ENCODE peak calls at places on chromosomes 11 and 22, in nine cellular contexts. U is adrenal gland, I is HCT116, T is IMR-90, O is transverse colon, C is tibial nerve, L is esophagus muscularis mucosa, M is sigmoid colon, Q is esophagus squamous epithelium. K is an unnamed sample. For H3K36me3, the result is how much of the 10 kb centered on the place peaks cover.

GRCh38 chr22:33247758-33248157 is 189.6 kb upstream of the SYN3 start:
- DNase-seq in M (no peak), U (no peak), O (no peak), T (no peak), L (peak), I (no peak), C (no peak), Q (no peak), K (no peak)

GRCh38 chr11:71433648-71434450 is 14.3 kb downstream of the DHCR7 start:
- DNase-seq in Q (no peak), T (no peak), I (no peak), U (peak), O (peak), M (no peak), L (no peak), C (peak), K (peak)

GRCh38 chr11:46200537-46201281 is 76.8 kb upstream of the CREB3L1 start:
- DNase-seq in U (peak), Q (no peak), M (no peak), I (no peak), O (no peak), C (no peak), L (peak), T (peak), K (no peak)

GRCh38 chr11:110720646-110721283 is 8.5 kb upstream of the ARHGAP20 start:
- DNase-seq in Q (no peak), I (no peak), C (no peak), O (no peak), L (no peak), M (no peak), U (no peak), T (peak), K (no peak)

GRCh38 chr11:70493089-70493474 is 94.8 kb downstream of the CTTN start:
- DNase-seq in U (no peak), O (no peak), I (no peak), C (no peak), M (peak), T (no peak), Q (no peak), L (no peak), K (no peak)

GRCh38 chr11:12075291-12075690 is 35.1 kb upstream of the MICAL2 start:
- DNase-seq in L (no peak), C (no peak), U (no peak), I (no peak), O (no peak), Q (no peak), M (peak), T (no peak), K (no peak)

GRCh38 chr11:119691701-119692546 is 37.1 kb downstream of the NECTIN1 start:
- DNase-seq in I (no peak), C (no peak), T (no peak), O (no peak), L (no peak), M (no peak), Q (no peak), U (no peak), K (no peak)

GRCh38 chr22:35010543-35010942 is 55.4 kb upstream of the ISX start:
- DNase-seq in U (no peak), Q (no peak), O (no peak), L (no peak), C (no peak), I (no peak), T (no peak), M (no peak), K (no peak)

GRCh38 chr22:46741974-46742519 is 4.0 kb upstream of the CERK start:
- DNase-seq in T (no peak), Q (no peak), M (no peak), U (no peak), I (no peak), O (no peak), C (no peak), L (no peak), K (no peak)

GRCh38 chr11:41499429-41499828 is 40.0 kb upstream of the LRRC4C start:
- DNase-seq in C (no peak), M (no peak), U (no peak), O (no peak), L (no peak), I (no peak), T (no peak), Q (no peak), K (no peak)

GRCh38 chr11:19311306-19312030 is 70.7 kb upstream of the E2F8 start:
- DNase-seq in I (peak), L (no peak), O (peak), Q (no peak), C (peak), U (peak), T (peak), M (peak), K (peak)

GRCh38 chr11:59413646-59414045 is 12.6 kb downstream of the OR5A2 start:
- DNase-seq in C (no peak), M (no peak), L (no peak), I (no peak), U (no peak), Q (no peak), T (no peak), O (no peak), K (no peak)

GRCh38 chr11:121524233-121524631 is 71.5 kb upstream of the SORL1-AS1 start:
- DNase-seq in U (no peak), M (no peak), L (no peak), I (no peak), Q (no peak), O (no peak), C (no peak), T (no peak), K (no peak)

GRCh38 chr11:779120-779954 is 2.0 kb upstream of the GATD1 start:
- DNase-seq in I (no peak), O (peak), Q (no peak), U (no peak), C (no peak), M (no peak), L (no peak), T (no peak), K (peak)

GRCh38 chr11:110279881-110280280 is 16.5 kb downstream of the RDX start:
- DNase-seq in C (no peak), Q (no peak), M (no peak), U (no peak), O (no peak), T (no peak), L (no peak), I (no peak), K (no peak)

GRCh38 chr11:12280838-12281565 is 96.4 kb upstream of the PARVA start:
- DNase-seq in O (no peak), U (no peak), C (no peak), T (peak), Q (no peak), M (no peak), L (no peak), I (no peak), K (no peak)

GRCh38 chr22:28750471-28750881 is 8.6 kb downstream of the HSCB start:
- DNase-seq in Q (no peak), O (no peak), M (no peak), L (no peak), U (no peak), I (no peak), C (no peak), T (peak), K (no peak)

GRCh38 chr11:61922539-61922938 is 5.2 kb upstream of the RAB3IL1 start:
- DNase-seq in Q (no peak), L (peak), C (peak), O (peak), T (peak), M (peak), U (peak), I (no peak), K (peak)
- TF ChIP-seq POLR2A in Q (no peak), L (no peak), C (peak), O (no peak), T (no peak), M (no peak), U (peak), I (no peak), K (peak)

GRCh38 chr22:43983808-43984207 is 28.6 kb downstream of the SAMM50 start:
- DNase-seq in Q (no peak), I (no peak), T (no peak), U (no peak), L (no peak), O (no peak), C (no peak), M (peak), K (no peak)
- H3K36me3 ChIP-seq in Q (half or more), I (under half), T (under half), U (half or more), L (half or more), O (under half), C (under half), M (under half), K (half or more)

DNA sequence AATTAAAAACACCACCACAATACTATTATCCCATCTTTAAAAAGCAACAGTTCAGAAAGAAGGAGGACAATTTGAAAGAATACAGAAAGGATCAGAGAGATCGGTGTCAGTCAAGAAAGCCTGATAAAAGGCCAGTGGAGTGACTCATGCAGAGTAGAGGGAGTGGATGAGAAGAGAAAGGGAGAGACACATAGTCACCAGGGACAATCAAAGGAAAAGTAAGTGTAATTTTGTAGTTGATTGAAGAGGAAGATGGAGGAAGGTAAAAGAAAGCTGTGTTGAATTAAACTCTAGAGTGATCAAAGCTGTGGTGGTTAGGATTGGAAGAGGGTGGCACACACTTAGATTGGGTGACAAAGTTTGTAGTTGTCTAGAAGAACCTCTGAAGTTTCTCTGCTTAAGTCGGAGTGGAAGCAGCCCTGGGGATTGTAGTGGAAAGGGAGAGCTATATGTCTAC is 14.1 kb downstream of the SPECC1L start:
- DNase-seq in M (no peak), I (peak), Q (no peak), O (no peak), U (no peak), L (no peak), C (no peak), T (peak), K (no peak)
- TF ChIP-seq POLR2A in M (no peak), I (no peak), Q (no peak), O (no peak), U (no peak), L (no peak), C (no peak), T (no peak), K (no peak)

GRCh38 chr11:68414457-68415221 is 45.9 kb upstream of the PPP6R3 start:
- DNase-seq in I (no peak), T (no peak), Q (no peak), U (no peak), M (no peak), O (no peak), C (no peak), L (no peak), K (no peak)
- H3K36me3 ChIP-seq in I (under half), T (half or more), Q (half or more), U (half or more), M (half or more), O (under half), C (under half), L (half or more), K (under half)

DNA sequence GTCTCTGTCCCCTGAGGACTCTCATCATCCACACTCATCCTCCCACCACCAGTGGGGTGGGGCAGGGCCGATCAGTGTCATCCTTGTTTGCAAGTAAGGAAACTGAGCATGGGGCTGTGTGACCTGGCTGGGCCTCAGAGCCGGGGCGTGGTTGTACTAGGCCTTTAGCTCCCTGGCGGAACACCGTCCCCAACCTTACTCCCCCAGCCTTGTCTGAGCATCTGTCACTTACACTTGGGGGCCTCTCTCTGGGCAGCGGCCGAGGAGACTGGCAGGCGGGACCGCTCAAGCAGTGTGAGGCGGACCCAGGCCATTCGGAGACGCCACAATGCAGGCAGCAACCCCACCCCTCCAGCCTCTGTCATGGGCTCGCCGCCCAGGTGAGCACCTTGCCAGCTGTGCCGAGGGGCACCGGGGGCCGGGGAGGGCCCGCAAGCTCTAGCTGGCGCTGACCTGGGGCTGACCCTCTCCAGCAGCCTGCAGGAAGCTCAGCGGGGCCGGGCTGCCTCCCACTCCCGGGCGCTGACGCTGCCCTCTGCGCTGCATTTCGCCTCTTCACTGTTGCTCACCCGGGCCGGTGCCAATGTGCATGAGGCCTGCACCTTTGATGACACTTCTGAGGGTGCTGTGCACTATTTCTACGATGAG is 3.8 kb downstream of the PCNX3 start:
- DNase-seq in T (no peak), L (no peak), I (no peak), Q (no peak), C (no peak), U (no peak), M (no peak), O (no peak), K (no peak)
- TF ChIP-seq POLR2A in T (no peak), L (no peak), I (no peak), Q (no peak), C (no peak), U (no peak), M (no peak), O (no peak), K (no peak)

GRCh38 chr22:48182036-48182435 is 1419.6 kb downstream of the TBC1D22A start:
- DNase-seq in I (no peak), T (no peak), O (no peak), M (no peak), C (no peak), U (no peak), Q (no peak), L (no peak), K (no peak)

GRCh38 chr22:48182896-48183805 is 1420.7 kb downstream of the TBC1D22A start:
- DNase-seq in I (no peak), U (no peak), M (no peak), T (no peak), C (no peak), L (no peak), Q (no peak), O (no peak), K (no peak)

GRCh38 chr22:48179571-48180546 is 1417.4 kb downstream of the TBC1D22A start:
- DNase-seq in T (no peak), M (no peak), L (no peak), I (no peak), C (no peak), Q (no peak), O (no peak), U (no peak), K (no peak)

GRCh38 chr22:48180631-48181030 is 1418.2 kb downstream of the TBC1D22A start:
- DNase-seq in I (no peak), O (no peak), Q (no peak), C (no peak), L (no peak), U (no peak), M (no peak), T (no peak), K (peak)

DNA sequence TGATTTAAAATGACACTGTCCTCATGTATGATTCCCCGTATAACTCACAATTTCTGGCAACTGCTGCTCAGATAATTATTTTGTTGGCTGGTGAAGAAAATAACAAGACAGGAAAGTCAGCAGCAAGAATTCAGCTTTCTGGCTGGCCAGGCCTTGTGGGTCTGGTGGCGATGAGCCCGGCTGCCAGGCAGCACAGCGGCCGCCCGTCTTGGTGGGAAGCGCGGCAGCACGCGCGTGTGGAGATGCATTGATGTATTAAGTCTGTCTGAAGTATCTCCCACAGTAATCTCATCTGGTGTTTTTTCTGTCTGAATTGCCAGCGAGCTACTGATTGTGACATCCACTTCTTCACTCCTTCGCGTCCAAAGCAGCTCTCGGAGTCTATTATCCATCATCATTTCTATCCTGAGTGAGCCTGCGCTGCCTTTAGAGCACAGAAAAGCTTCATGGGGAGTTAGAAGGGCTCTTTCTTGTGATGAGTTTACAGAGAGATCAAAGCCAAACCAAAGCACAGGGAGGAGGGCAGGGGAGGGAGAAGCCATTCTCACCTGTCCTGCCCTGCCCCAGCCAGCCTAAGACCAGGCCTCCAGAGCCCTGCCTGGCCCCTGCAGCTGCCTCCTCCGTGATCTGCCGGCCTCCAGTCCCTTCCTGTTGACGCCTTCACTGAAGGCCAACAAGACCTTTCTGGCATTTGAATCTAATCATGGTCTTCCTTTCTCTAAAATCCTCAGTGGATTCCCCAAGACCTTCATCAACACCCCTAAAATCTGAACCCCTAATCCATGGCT is 1418.9 kb downstream of the TBC1D22A start:
- DNase-seq in M (no peak), L (no peak), U (no peak), T (no peak), C (no peak), O (no peak), Q (no peak), I (no peak), K (no peak)
- H3K36me3 ChIP-seq in M (under half), L (under half), U (under half), T (under half), C (under half), O (under half), Q (under half), I (under half), K (under half)

DNA sequence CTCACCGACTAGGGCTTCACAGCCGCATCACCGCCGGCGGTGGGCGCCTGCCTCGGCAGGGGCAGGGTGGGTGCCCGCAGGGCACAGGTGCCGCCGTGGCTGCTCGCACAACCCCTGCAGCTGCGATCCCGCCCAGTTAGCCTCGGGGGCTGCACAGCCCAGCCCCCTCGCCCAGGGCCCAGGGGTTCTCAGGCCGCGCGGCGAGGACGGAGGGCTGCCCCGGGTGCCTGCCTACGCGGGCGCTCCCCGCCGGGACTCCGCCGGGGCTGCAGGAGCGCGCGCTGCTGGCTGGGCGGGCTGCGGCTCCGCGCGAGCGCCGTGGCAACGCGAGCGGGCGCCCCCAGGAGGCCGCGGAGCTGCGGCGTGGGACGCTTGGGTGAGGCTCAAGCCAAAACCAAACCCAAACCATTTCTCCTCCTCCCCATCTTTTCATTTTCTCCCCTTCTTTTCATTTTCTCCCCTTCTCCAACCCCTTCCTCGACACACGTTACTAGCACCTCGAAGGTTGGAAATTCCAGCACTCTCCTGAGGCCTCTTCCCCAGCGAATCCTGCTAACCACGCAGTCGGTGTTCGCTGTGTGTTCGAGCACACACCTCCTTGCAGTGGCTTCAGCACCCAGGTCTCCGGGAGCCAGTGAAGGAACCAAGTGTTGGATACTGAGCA is at the start of gene MICAL3:
- DNase-seq in M (peak), Q (no peak), C (peak), I (peak), O (peak), T (peak), L (no peak), U (peak), K (peak)
- TF ChIP-seq POLR2A in M (no peak), Q (no peak), C (peak), I (no peak), O (no peak), T (no peak), L (no peak), U (peak), K (peak)

GRCh38 chr22:48431536-48432315 is 1395.9 kb downstream of the BRD1 start:
- DNase-seq in U (no peak), Q (no peak), L (no peak), C (no peak), M (no peak), I (no peak), O (no peak), T (no peak), K (no peak)

GRCh38 chr22:48431014-48431413 is 1396.7 kb downstream of the BRD1 start:
- DNase-seq in Q (no peak), L (no peak), C (no peak), T (no peak), M (no peak), O (no peak), U (no peak), I (no peak), K (no peak)

GRCh38 chr22:48434156-48434867 is 1393.4 kb downstream of the BRD1 start:
- DNase-seq in M (peak), C (no peak), T (no peak), L (no peak), U (no peak), O (no peak), Q (no peak), I (no peak), K (no peak)

GRCh38 chr22:48433647-48434046 is 1394.0 kb downstream of the BRD1 start:
- DNase-seq in O (no peak), U (no peak), M (peak), T (no peak), I (no peak), Q (no peak), L (no peak), C (no peak), K (no peak)

DNA sequence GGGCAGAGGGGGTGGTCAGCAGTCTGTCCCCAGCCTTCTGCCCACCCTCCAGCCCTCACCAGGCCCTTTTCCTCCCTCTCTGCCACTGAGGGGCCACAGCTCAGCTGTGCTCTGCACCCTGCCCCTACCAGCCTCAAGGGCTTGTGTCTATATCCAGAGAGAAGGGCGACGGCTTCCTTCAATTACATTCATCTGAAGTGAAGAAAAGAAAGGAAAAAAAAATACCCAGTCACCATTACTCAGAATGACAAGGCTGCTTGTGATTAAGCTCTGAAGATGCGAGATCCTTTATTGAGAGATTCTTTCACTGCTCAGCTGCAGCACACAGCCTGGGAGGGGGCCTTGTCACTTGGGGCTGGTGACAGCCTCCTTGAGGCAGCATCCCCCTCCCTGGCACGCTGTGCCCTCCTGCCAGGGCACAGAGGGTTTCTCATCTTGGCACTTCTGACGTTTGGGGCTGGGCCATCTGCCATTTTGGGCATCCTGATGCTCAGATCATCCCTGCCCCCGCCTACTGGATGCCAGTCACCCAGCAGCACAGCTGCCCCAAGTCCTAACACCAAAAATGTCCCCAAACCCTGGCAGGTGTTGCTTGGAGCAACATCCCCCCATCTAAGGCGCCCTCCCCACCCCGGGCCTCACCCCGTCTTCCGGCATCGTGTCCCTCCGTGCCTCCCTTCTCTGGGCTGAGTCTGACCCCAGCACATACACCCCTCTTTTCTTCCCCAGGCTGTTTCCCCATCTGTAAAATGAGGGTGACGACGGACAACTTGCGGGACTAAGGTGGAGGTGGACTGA is 1394.8 kb downstream of the BRD1 start:
- DNase-seq in O (no peak), T (no peak), I (no peak), L (no peak), C (no peak), U (no peak), M (peak), Q (no peak), K (no peak)
- H3K36me3 ChIP-seq in O (under half), T (under half), I (under half), L (under half), C (under half), U (under half), M (under half), Q (under half), K (under half)